ENCODE peak calls at places on chromosomes 12 and 14, in four cellular contexts. B is foreskin fibroblast, N is SK-MEL-5, I is substantia nigra. Y is an unnamed sample.
A peak's percentile ranks its signal among the peaks of the same experiment; 100 is the strongest.

GRCh38 chr14:38143651-38144505 is 63.8 kb upstream of the SSTR1 start:
- DNase-seq in B (peak; percentile 80), N (no peak), I (no peak), Y (no peak)

GRCh38 chr12:7441216-7441615 is 2.7 kb downstream of the CD163L1 start:
- DNase-seq in B (no peak), N (no peak), I (no peak), Y (no peak)

GRCh38 chr12:100199347-100200136 is 1.1 kb upstream of the ACTR6 start:
- DNase-seq in B (peak; percentile 48), N (peak; percentile 31), I (peak; percentile 54), Y (no peak)

GRCh38 chr12:101407054-101407437 is 526 bp downstream of the ARL1 start:
- DNase-seq in B (no peak), N (no peak), I (peak; percentile 58), Y (peak; percentile 5)

GRCh38 chr12:95205685-95206084 is 11.6 kb downstream of the FGD6 start:
- DNase-seq in B (peak; percentile 86), N (peak; percentile 7), I (peak; percentile 21), Y (peak; percentile 41)

GRCh38 chr14:92317511-92317910 is 5.5 kb upstream of the SLC24A4 start:
- DNase-seq in B (peak; percentile 58), N (no peak), I (no peak), Y (no peak)

GRCh38 chr14:26917086-26917485 is 319.3 kb upstream of the NOVA1 start:
- DNase-seq in B (peak; percentile 56), N (no peak), I (no peak), Y (peak; percentile 53)

GRCh38 chr12:62631531-62632520 is 165.2 kb downstream of the MON2 start:
- DNase-seq in B (peak; percentile 89), N (peak; percentile 85), I (peak; percentile 62), Y (peak; percentile 45)

GRCh38 chr12:131869871-131870418 is 24.5 kb upstream of the ULK1 start:
- DNase-seq in B (peak; percentile 77), N (no peak), I (no peak), Y (no peak)

GRCh38 chr14:91517013-91517412 is 6.9 kb upstream of the PPP4R3A start:
- DNase-seq in B (no peak), N (no peak), I (no peak), Y (no peak)

GRCh38 chr14:58193542-58193941 is 6.4 kb upstream of the ACTR10 start:
- DNase-seq in B (peak; percentile 17), N (no peak), I (no peak), Y (no peak)

GRCh38 chr12:30719060-30719459 is 23.4 kb upstream of the IPO8 start:
- DNase-seq in B (peak; percentile 61), N (no peak), I (no peak), Y (no peak)

GRCh38 chr14:75561013-75561432 is 17.4 kb upstream of the FLVCR2 start:
- DNase-seq in B (peak; percentile 84), N (peak; percentile 76), I (peak; percentile 52), Y (peak; percentile 24)

GRCh38 chr12:59075968-59076367 is 155.7 kb upstream of the LRIG3 start:
- DNase-seq in B (peak; percentile 36), N (no peak), I (no peak), Y (no peak)

GRCh38 chr14:68951051-68951797 is 27.9 kb downstream of the ACTN1 start:
- DNase-seq in B (peak; percentile 99), N (peak; percentile 83), I (peak; percentile 19), Y (peak; percentile 81)

GRCh38 chr12:96571101-96571862 is 81.9 kb downstream of the CFAP54 start:
- DNase-seq in B (peak; percentile 18), N (no peak), I (no peak), Y (no peak)

GRCh38 chr12:56074396-56074795 is 5.6 kb upstream of the ERBB3 start:
- DNase-seq in B (no peak), N (no peak), I (no peak), Y (no peak)

GRCh38 chr12:83052890-83053541 is 366.3 kb downstream of the TMTC2 start:
- DNase-seq in B (no peak), N (peak; percentile 76), I (no peak), Y (no peak)

GRCh38 chr12:12441891-12442461 is 85.1 kb downstream of the BORCS5 start:
- DNase-seq in B (no peak), N (no peak), I (no peak), Y (no peak)

GRCh38 chr14:21486640-21487087 is 9.7 kb downstream of the TOX4 start:
- DNase-seq in B (no peak), N (no peak), I (no peak), Y (no peak)

GRCh38 chr14:72852194-72852593 is 41.7 kb downstream of the DPF3 start:
- DNase-seq in B (no peak), N (no peak), I (no peak), Y (no peak)

GRCh38 chr14:63308723-63309317 is 9.9 kb downstream of the GPHB5 start:
- DNase-seq in B (peak; percentile 49), N (peak; percentile 43), I (no peak), Y (no peak)

GRCh38 chr12:55060470-55060869 is 40.7 kb downstream of the NEUROD4 start:
- DNase-seq in B (no peak), N (no peak), I (no peak), Y (no peak)

GRCh38 chr14:101876539-101876938 is 87.8 kb upstream of the DYNC1H1 start:
- DNase-seq in B (peak; percentile 83), N (no peak), I (peak; percentile 45), Y (peak; percentile 47)

GRCh38 chr12:89348894-89349669 is 3.2 kb downstream of the DUSP6 start:
- DNase-seq in B (peak; percentile 34), N (peak; percentile 43), I (no peak), Y (no peak)

GRCh38 chr12:132176920-132177551 is 32.8 kb downstream of the NOC4L start:
- DNase-seq in B (no peak), N (no peak), I (no peak), Y (no peak)

GRCh38 chr14:96162265-96162664 is 42.4 kb upstream of the BDKRB2 start:
- DNase-seq in B (no peak), N (no peak), I (no peak), Y (no peak)

GRCh38 chr14:69152181-69152943 is 557 bp downstream of the DCAF5 start:
- DNase-seq in B (peak; percentile 67), N (peak; percentile 35), I (no peak), Y (no peak)

GRCh38 chr12:97464241-97465011 is 1.8 kb downstream of the RMST start:
- DNase-seq in B (no peak), N (no peak), I (no peak), Y (no peak)

GRCh38 chr14:80987235-80988032 is 32.0 kb downstream of the TSHR start:
- DNase-seq in B (peak; percentile 78), N (peak; percentile 81), I (peak; percentile 70), Y (peak; percentile 77)

GRCh38 chr14:50333010-50333409 is 20.9 kb downstream of the DMAC2L start:
- DNase-seq in B (peak; percentile 72), N (no peak), I (no peak), Y (no peak)

GRCh38 chr12:12784911-12785814 is at the start of gene APOLD1:
- DNase-seq in B (no peak), N (peak; percentile 66), I (no peak), Y (peak; percentile 33)

GRCh38 chr12:54019924-54020586 is 8.2 kb upstream of the HOXC6 start:
- DNase-seq in B (peak; percentile 43), N (peak; percentile 41), I (no peak), Y (no peak)

GRCh38 chr12:122081697-122082221 is 3.2 kb downstream of the MLXIP start:
- DNase-seq in B (peak; percentile 69), N (peak; percentile 59), I (no peak), Y (peak; percentile 53)

Y was measured in tibial nerve.